ENCODE peak calls at places on chromosomes 5 and 9, in nine cellular contexts. Z is NCI-H460; C is uterus; F is adipocyte; U is psoas muscle; O is T1000; N is fibroblast of pulmonary artery; S is CD4-positive, alpha-beta memory T cell; I is activated T-cell treated with anti-CD3 and anti-CD28 coated beads, Interleukin-2, amount 50 U/mL, for 4 hours. R is an unnamed sample.

GRCh38 chr9:3981897-3982296 is 318.0 kb downstream of the GLIS3 start:
- DNase-seq in S (no peak), F (no peak), I (no peak), Z (no peak), O (no peak), U (no peak), C (no peak), N (no peak), R (no peak)

GRCh38 chr5:149956685-149957084 is 3.9 kb upstream of the SLC26A2 start:
- DNase-seq in C (no peak), F (no peak), Z (no peak), N (no peak), S (no peak), U (no peak), I (no peak), O (no peak), R (no peak)

GRCh38 chr5:52771343-52772039 is 16.2 kb upstream of the ITGA1 start:
- DNase-seq in S (peak; percentile 28), F (no peak), O (no peak), U (no peak), Z (no peak), I (no peak), C (no peak), N (no peak), R (no peak)

GRCh38 chr9:124011460-124012301 is at the start of gene LHX2:
- DNase-seq in S (no peak), U (peak; percentile 51), F (peak; percentile 65), Z (peak; percentile 88), C (no peak), N (peak; percentile 72), I (no peak), O (peak; percentile 81), R (peak; percentile 93)

GRCh38 chr5:1472964-1473628 is 27.9 kb upstream of the SLC6A3 start:
- DNase-seq in S (no peak), O (no peak), Z (no peak), I (no peak), F (no peak), N (no peak), C (no peak), U (peak; percentile 11), R (no peak)

GRCh38 chr9:92406506-92406905 is 2.1 kb upstream of the OGN start:
- DNase-seq in S (peak; percentile 32), I (peak; percentile 11), C (no peak), F (peak; percentile 24), O (no peak), U (no peak), Z (no peak), N (peak; percentile 39), R (no peak)

GRCh38 chr5:58844395-58844794 is 261.5 kb downstream of the RAB3C start:
- DNase-seq in I (no peak), C (no peak), O (no peak), F (no peak), N (no peak), U (no peak), Z (no peak), S (no peak), R (no peak)

GRCh38 chr5:124888050-124888506 is 141.6 kb upstream of the ZNF608 start:
- DNase-seq in I (no peak), C (no peak), O (no peak), Z (no peak), F (no peak), U (no peak), N (no peak), S (no peak), R (no peak)

GRCh38 chr5:149227168-149227826 is 44.4 kb upstream of the AFAP1L1 start:
- DNase-seq in F (peak; percentile 21), U (no peak), Z (no peak), O (no peak), S (no peak), C (no peak), I (no peak), N (peak; percentile 60), R (peak; percentile 68)

GRCh38 chr9:69829484-69829883 is 8.9 kb downstream of the CFAP95 start:
- DNase-seq in I (no peak), N (no peak), S (no peak), U (no peak), Z (no peak), C (no peak), O (no peak), F (no peak), R (no peak)

GRCh38 chr5:34599471-34600117 is 56.5 kb upstream of the RAI14 start:
- DNase-seq in O (no peak), S (no peak), C (no peak), N (no peak), U (no peak), Z (no peak), I (no peak), F (no peak), R (no peak)

GRCh38 chr5:56757077-56757476 is 58.3 kb upstream of the MAP3K1 start:
- DNase-seq in U (no peak), C (no peak), S (no peak), Z (no peak), I (no peak), N (no peak), O (peak; percentile 58), F (peak; percentile 57), R (peak; percentile 22)

GRCh38 chr9:125904155-125904841 is 157.1 kb downstream of the PBX3 start:
- DNase-seq in C (no peak), F (no peak), N (no peak), U (no peak), O (no peak), Z (no peak), S (no peak), I (no peak), R (no peak)

GRCh38 chr5:32848681-32849080 is 137.6 kb downstream of the NPR3 start:
- DNase-seq in I (no peak), S (no peak), N (no peak), Z (no peak), U (no peak), F (peak; percentile 53), O (no peak), C (no peak), R (peak; percentile 42)

GRCh38 chr9:137589441-137590122 is 730 bp downstream of the ZMYND19 start:
- DNase-seq in O (no peak), N (peak; percentile 20), S (no peak), F (peak; percentile 56), C (no peak), Z (no peak), U (no peak), I (no peak), R (no peak)

GRCh38 chr5:66222455-66222854 is 78.4 kb downstream of the SREK1 start:
- DNase-seq in S (no peak), N (no peak), O (no peak), Z (no peak), F (no peak), I (no peak), C (no peak), U (no peak), R (no peak)

GRCh38 chr5:150549735-150550134 is 41.8 kb downstream of the NDST1 start:
- DNase-seq in C (no peak), Z (no peak), S (no peak), O (no peak), F (no peak), N (no peak), I (no peak), U (no peak), R (no peak)

GRCh38 chr5:7541898-7542297 is 146.0 kb downstream of the ADCY2 start:
- DNase-seq in I (no peak), S (no peak), O (no peak), U (no peak), F (no peak), C (no peak), Z (no peak), N (no peak), R (no peak)

GRCh38 chr5:64939772-64940510 is 171.2 kb downstream of the CWC27 start:
- DNase-seq in F (peak; percentile 27), N (peak; percentile 25), C (no peak), Z (peak; percentile 19), S (no peak), U (no peak), O (no peak), I (no peak), R (no peak)

GRCh38 chr5:144467795-144468194 is 297.1 kb downstream of the KCTD16 start:
- DNase-seq in Z (peak; percentile 41), F (peak; percentile 78), S (no peak), C (no peak), O (no peak), U (no peak), I (no peak), N (peak; percentile 51), R (no peak)

GRCh38 chr5:139982975-139983240 is 60.2 kb downstream of the NRG2 start:
- DNase-seq in Z (no peak), F (no peak), N (no peak), O (no peak), C (no peak), S (no peak), I (no peak), U (no peak), R (peak; percentile 51)

GRCh38 chr5:110940136-110940535 is 131.4 kb upstream of the TSLP start:
- DNase-seq in U (no peak), S (no peak), N (no peak), O (no peak), F (no peak), C (no peak), I (no peak), Z (no peak), R (peak; percentile 75)

GRCh38 chr5:178236685-178237084 is 4.1 kb upstream of the PHYKPL start:
- DNase-seq in Z (no peak), U (peak; percentile 53), C (no peak), S (no peak), N (no peak), I (no peak), F (no peak), O (no peak), R (no peak)

GRCh38 chr9:1510712-1511111 is 460.6 kb downstream of the DMRT2 start:
- DNase-seq in U (no peak), S (no peak), Z (no peak), C (no peak), O (no peak), F (no peak), N (no peak), I (no peak), R (no peak)

GRCh38 chr9:89928106-89928505 is 323.3 kb downstream of the GADD45G start:
- DNase-seq in Z (no peak), S (no peak), I (no peak), C (no peak), O (no peak), F (no peak), U (no peak), N (no peak), R (no peak)

GRCh38 chr5:40429258-40430111 is 250.2 kb upstream of the PTGER4 start:
- DNase-seq in S (no peak), O (no peak), U (no peak), N (peak; percentile 42), I (no peak), C (no peak), Z (no peak), F (no peak), R (no peak)

GRCh38 chr5:171392585-171393159 is 5.0 kb downstream of the NPM1 start:
- DNase-seq in O (no peak), S (no peak), Z (no peak), C (no peak), I (no peak), U (no peak), N (no peak), F (no peak), R (no peak)

GRCh38 chr9:127199001-127199791 is 65.4 kb upstream of the GARNL3 start:
- DNase-seq in I (peak; percentile 78), O (peak; percentile 53), F (peak; percentile 92), N (peak; percentile 90), Z (peak; percentile 79), U (peak; percentile 82), C (peak; percentile 89), S (peak; percentile 73), R (peak; percentile 58)

GRCh38 chr5:83026507-83026906 is 50.7 kb downstream of the TMEM167A start:
- DNase-seq in I (no peak), O (no peak), C (no peak), Z (no peak), U (no peak), S (no peak), F (no peak), N (no peak), R (no peak)

GRCh38 chr9:99681113-99681512 is 140.6 kb upstream of the NR4A3 start:
- DNase-seq in N (no peak), S (no peak), O (no peak), C (no peak), F (no peak), I (no peak), Z (no peak), U (no peak), R (no peak)

GRCh38 chr9:38018964-38019602 is 49.9 kb downstream of the SHB start:
- DNase-seq in U (no peak), Z (peak; percentile 49), N (peak; percentile 76), C (peak; percentile 56), S (no peak), F (peak; percentile 83), O (peak; percentile 14), I (no peak), R (no peak)